ENCODE peak calls at places on chromosomes 7 and 10, in six cellular contexts. One of them, this sample, is unnamed.

GRCh38 chr7:100675581-100676350 is 2.2 kb downstream of the GNB2 start:
- DNase-seq in HCT116: no peak
- DNase-seq in ELF-1: no peak
- DNase-seq in stimulated activated CD4-positive, alpha-beta T cell treated with anti-CD3 and anti-CD28 coated beads, Interleukin-1b, Interleukin-23, amount 100 ng/mL, for 48 hours: peak; percentile 79
- DNase-seq in heart right ventricle: peak; percentile 87
- DNase-seq in NCI-H2081: peak; percentile 68
- DNase-seq in this sample: peak; percentile 79

GRCh38 chr7:73703985-73704639 is 15.4 kb downstream of the STX1A start:
- DNase-seq in HCT116: no peak
- DNase-seq in ELF-1: peak; percentile 62
- DNase-seq in stimulated activated CD4-positive, alpha-beta T cell treated with anti-CD3 and anti-CD28 coated beads, Interleukin-1b, Interleukin-23, amount 100 ng/mL, for 48 hours: peak; percentile 42
- DNase-seq in heart right ventricle: no peak
- DNase-seq in NCI-H2081: no peak
- DNase-seq in this sample: peak; percentile 75

GRCh38 chr10:31362023-31362641 is 43.1 kb downstream of the ZEB1 start:
- DNase-seq in HCT116: no peak
- DNase-seq in ELF-1: no peak
- DNase-seq in stimulated activated CD4-positive, alpha-beta T cell treated with anti-CD3 and anti-CD28 coated beads, Interleukin-1b, Interleukin-23, amount 100 ng/mL, for 48 hours: no peak
- DNase-seq in heart right ventricle: no peak
- DNase-seq in NCI-H2081: no peak
- DNase-seq in this sample: no peak

GRCh38 chr7:108442039-108442568 is 14.1 kb downstream of the NRCAM start:
- DNase-seq in HCT116: peak; percentile 7
- DNase-seq in ELF-1: no peak
- DNase-seq in stimulated activated CD4-positive, alpha-beta T cell treated with anti-CD3 and anti-CD28 coated beads, Interleukin-1b, Interleukin-23, amount 100 ng/mL, for 48 hours: peak; percentile 64
- DNase-seq in heart right ventricle: no peak
- DNase-seq in NCI-H2081: peak; percentile 85
- DNase-seq in this sample: no peak

GRCh38 chr7:124790645-124791044 is 25.1 kb upstream of the GPR37 start:
- DNase-seq in HCT116: no peak
- DNase-seq in ELF-1: no peak
- DNase-seq in stimulated activated CD4-positive, alpha-beta T cell treated with anti-CD3 and anti-CD28 coated beads, Interleukin-1b, Interleukin-23, amount 100 ng/mL, for 48 hours: no peak
- DNase-seq in heart right ventricle: no peak
- DNase-seq in NCI-H2081: no peak
- DNase-seq in this sample: no peak

GRCh38 chr10:83164134-83164533 is 975.2 kb upstream of the GHITM start:
- DNase-seq in HCT116: no peak
- DNase-seq in ELF-1: no peak
- DNase-seq in stimulated activated CD4-positive, alpha-beta T cell treated with anti-CD3 and anti-CD28 coated beads, Interleukin-1b, Interleukin-23, amount 100 ng/mL, for 48 hours: no peak
- DNase-seq in heart right ventricle: no peak
- DNase-seq in NCI-H2081: no peak
- DNase-seq in this sample: no peak

GRCh38 chr10:42933454-42934340 is 143.2 kb upstream of the RET start:
- DNase-seq in HCT116: no peak
- DNase-seq in ELF-1: peak; percentile 44
- DNase-seq in stimulated activated CD4-positive, alpha-beta T cell treated with anti-CD3 and anti-CD28 coated beads, Interleukin-1b, Interleukin-23, amount 100 ng/mL, for 48 hours: no peak
- DNase-seq in heart right ventricle: peak; percentile 58
- DNase-seq in NCI-H2081: no peak
- DNase-seq in this sample: no peak

GRCh38 chr10:20369863-20370736 is 527.0 kb downstream of the NEBL start:
- DNase-seq in HCT116: no peak
- DNase-seq in ELF-1: peak; percentile 88
- DNase-seq in stimulated activated CD4-positive, alpha-beta T cell treated with anti-CD3 and anti-CD28 coated beads, Interleukin-1b, Interleukin-23, amount 100 ng/mL, for 48 hours: no peak
- DNase-seq in heart right ventricle: peak; percentile 6
- DNase-seq in NCI-H2081: no peak
- DNase-seq in this sample: no peak

GRCh38 chr10:100866010-100866409 is 46.8 kb upstream of the SLF2 start:
- DNase-seq in HCT116: no peak
- DNase-seq in ELF-1: no peak
- DNase-seq in stimulated activated CD4-positive, alpha-beta T cell treated with anti-CD3 and anti-CD28 coated beads, Interleukin-1b, Interleukin-23, amount 100 ng/mL, for 48 hours: no peak
- DNase-seq in heart right ventricle: no peak
- DNase-seq in NCI-H2081: no peak
- DNase-seq in this sample: no peak

GRCh38 chr10:34161948-34162347 is 653.1 kb downstream of the PARD3 start:
- DNase-seq in HCT116: no peak
- DNase-seq in ELF-1: no peak
- DNase-seq in stimulated activated CD4-positive, alpha-beta T cell treated with anti-CD3 and anti-CD28 coated beads, Interleukin-1b, Interleukin-23, amount 100 ng/mL, for 48 hours: no peak
- DNase-seq in heart right ventricle: no peak
- DNase-seq in NCI-H2081: no peak
- DNase-seq in this sample: no peak

GRCh38 chr7:28207486-28208158 is 27.0 kb upstream of the JAZF1 start:
- DNase-seq in HCT116: no peak
- DNase-seq in ELF-1: no peak
- DNase-seq in stimulated activated CD4-positive, alpha-beta T cell treated with anti-CD3 and anti-CD28 coated beads, Interleukin-1b, Interleukin-23, amount 100 ng/mL, for 48 hours: no peak
- DNase-seq in heart right ventricle: no peak
- DNase-seq in NCI-H2081: no peak
- DNase-seq in this sample: no peak

GRCh38 chr7:18262054-18262453 is 233.5 kb upstream of the HDAC9 start:
- DNase-seq in HCT116: peak; percentile 13
- DNase-seq in ELF-1: no peak
- DNase-seq in stimulated activated CD4-positive, alpha-beta T cell treated with anti-CD3 and anti-CD28 coated beads, Interleukin-1b, Interleukin-23, amount 100 ng/mL, for 48 hours: no peak
- DNase-seq in heart right ventricle: no peak
- DNase-seq in NCI-H2081: peak; percentile 12
- DNase-seq in this sample: no peak

GRCh38 chr10:104067525-104067924 is 18.2 kb downstream of the COL17A1 start:
- DNase-seq in HCT116: no peak
- DNase-seq in ELF-1: peak; percentile 75
- DNase-seq in stimulated activated CD4-positive, alpha-beta T cell treated with anti-CD3 and anti-CD28 coated beads, Interleukin-1b, Interleukin-23, amount 100 ng/mL, for 48 hours: no peak
- DNase-seq in heart right ventricle: no peak
- DNase-seq in NCI-H2081: no peak
- DNase-seq in this sample: no peak

GRCh38 chr10:123392182-123392930 is 238.2 kb downstream of the BUB3 start:
- DNase-seq in HCT116: no peak
- DNase-seq in ELF-1: no peak
- DNase-seq in stimulated activated CD4-positive, alpha-beta T cell treated with anti-CD3 and anti-CD28 coated beads, Interleukin-1b, Interleukin-23, amount 100 ng/mL, for 48 hours: no peak
- DNase-seq in heart right ventricle: no peak
- DNase-seq in NCI-H2081: no peak
- DNase-seq in this sample: no peak

GRCh38 chr10:72077275-72077990 is 10.9 kb downstream of the SPOCK2 start:
- DNase-seq in HCT116: no peak
- DNase-seq in ELF-1: no peak
- DNase-seq in stimulated activated CD4-positive, alpha-beta T cell treated with anti-CD3 and anti-CD28 coated beads, Interleukin-1b, Interleukin-23, amount 100 ng/mL, for 48 hours: no peak
- DNase-seq in heart right ventricle: no peak
- DNase-seq in NCI-H2081: no peak
- DNase-seq in this sample: no peak

GRCh38 chr10:112677689-112678088 is 230.7 kb downstream of the VTI1A start:
- DNase-seq in HCT116: no peak
- DNase-seq in ELF-1: no peak
- DNase-seq in stimulated activated CD4-positive, alpha-beta T cell treated with anti-CD3 and anti-CD28 coated beads, Interleukin-1b, Interleukin-23, amount 100 ng/mL, for 48 hours: no peak
- DNase-seq in heart right ventricle: no peak
- DNase-seq in NCI-H2081: no peak
- DNase-seq in this sample: no peak

GRCh38 chr7:128135275-128136214 is 104.3 kb upstream of the LRRC4 start:
- DNase-seq in HCT116: peak; percentile 40
- DNase-seq in ELF-1: peak; percentile 72
- DNase-seq in stimulated activated CD4-positive, alpha-beta T cell treated with anti-CD3 and anti-CD28 coated beads, Interleukin-1b, Interleukin-23, amount 100 ng/mL, for 48 hours: peak; percentile 58
- DNase-seq in heart right ventricle: peak; percentile 34
- DNase-seq in NCI-H2081: peak; percentile 73
- DNase-seq in this sample: peak; percentile 78

GRCh38 chr10:47276071-47276470 is 23.9 kb upstream of the GDF10 start:
- DNase-seq in HCT116: no peak
- DNase-seq in ELF-1: no peak
- DNase-seq in stimulated activated CD4-positive, alpha-beta T cell treated with anti-CD3 and anti-CD28 coated beads, Interleukin-1b, Interleukin-23, amount 100 ng/mL, for 48 hours: no peak
- DNase-seq in heart right ventricle: no peak
- DNase-seq in NCI-H2081: no peak
- DNase-seq in this sample: no peak

GRCh38 chr7:142669074-142669654 is 80.1 kb upstream of the PRSS1 start:
- DNase-seq in HCT116: no peak
- DNase-seq in ELF-1: peak; percentile 26
- DNase-seq in stimulated activated CD4-positive, alpha-beta T cell treated with anti-CD3 and anti-CD28 coated beads, Interleukin-1b, Interleukin-23, amount 100 ng/mL, for 48 hours: no peak
- DNase-seq in heart right ventricle: no peak
- DNase-seq in NCI-H2081: peak; percentile 50
- DNase-seq in this sample: no peak

GRCh38 chr10:79047875-79048638 is 20.7 kb upstream of the ZMIZ1 start:
- DNase-seq in HCT116: no peak
- DNase-seq in ELF-1: no peak
- DNase-seq in stimulated activated CD4-positive, alpha-beta T cell treated with anti-CD3 and anti-CD28 coated beads, Interleukin-1b, Interleukin-23, amount 100 ng/mL, for 48 hours: peak; percentile 51
- DNase-seq in heart right ventricle: no peak
- DNase-seq in NCI-H2081: no peak
- DNase-seq in this sample: peak; percentile 71

GRCh38 chr10:45091968-45092367 is 91.2 kb downstream of the ZNF22 start:
- DNase-seq in HCT116: no peak
- DNase-seq in ELF-1: no peak
- DNase-seq in stimulated activated CD4-positive, alpha-beta T cell treated with anti-CD3 and anti-CD28 coated beads, Interleukin-1b, Interleukin-23, amount 100 ng/mL, for 48 hours: no peak
- DNase-seq in heart right ventricle: peak; percentile 11
- DNase-seq in NCI-H2081: no peak
- DNase-seq in this sample: no peak

GRCh38 chr10:31644931-31645633 is 283.5 kb downstream of the ARHGAP12 start:
- DNase-seq in HCT116: no peak
- DNase-seq in ELF-1: no peak
- DNase-seq in stimulated activated CD4-positive, alpha-beta T cell treated with anti-CD3 and anti-CD28 coated beads, Interleukin-1b, Interleukin-23, amount 100 ng/mL, for 48 hours: no peak
- DNase-seq in heart right ventricle: no peak
- DNase-seq in NCI-H2081: no peak
- DNase-seq in this sample: no peak

GRCh38 chr10:72331575-72332422 is 22.9 kb downstream of the DNAJB12 start:
- DNase-seq in HCT116: peak; percentile 80
- DNase-seq in ELF-1: peak; percentile 86
- DNase-seq in stimulated activated CD4-positive, alpha-beta T cell treated with anti-CD3 and anti-CD28 coated beads, Interleukin-1b, Interleukin-23, amount 100 ng/mL, for 48 hours: peak; percentile 97
- DNase-seq in heart right ventricle: peak; percentile 82
- DNase-seq in NCI-H2081: peak; percentile 97
- DNase-seq in this sample: peak; percentile 84